ENCODE peak calls at places on chromosome 22, in six cellular contexts. One of them, this sample, is unnamed.
A peak's percentile ranks its signal among the peaks of the same experiment; 100 is the strongest.

GRCh38 chr22:33757443-33758124 is 162.7 kb downstream of the LARGE1 start:
- DNase-seq in cardiac muscle cell: no peak
- DNase-seq in Calu3: no peak
- DNase-seq in IMR-90: no peak
- DNase-seq in AG09309: no peak
- DNase-seq in H1: no peak
- DNase-seq in this sample: no peak

GRCh38 chr22:36385491-36386350 is 2.0 kb downstream of the MYH9 start:
- DNase-seq in AG09309: no peak
- DNase-seq in H1: no peak
- DNase-seq in Calu3: peak; percentile 79
- DNase-seq in cardiac muscle cell: no peak
- DNase-seq in IMR-90: no peak
- DNase-seq in this sample: no peak

GRCh38 chr22:27719535-27720227 is 81.9 kb downstream of the MN1 start:
- DNase-seq in IMR-90: peak; percentile 16
- DNase-seq in H1: no peak
- DNase-seq in AG09309: no peak
- DNase-seq in Calu3: no peak
- DNase-seq in cardiac muscle cell: no peak
- DNase-seq in this sample: no peak

GRCh38 chr22:27115410-27115809 is 458.0 kb downstream of the MIAT start:
- DNase-seq in H1: no peak
- DNase-seq in cardiac muscle cell: no peak
- DNase-seq in Calu3: no peak
- DNase-seq in AG09309: no peak
- DNase-seq in IMR-90: no peak
- DNase-seq in this sample: no peak

GRCh38 chr22:22026157-22026831 is 43.7 kb upstream of the TOP3B start:
- DNase-seq in IMR-90: no peak
- DNase-seq in AG09309: no peak
- DNase-seq in H1: no peak
- DNase-seq in Calu3: no peak
- DNase-seq in cardiac muscle cell: no peak
- DNase-seq in this sample: no peak

GRCh38 chr22:32760396-32760795 is 41.1 kb upstream of the TIMP3 start:
- DNase-seq in Calu3: no peak
- DNase-seq in IMR-90: no peak
- DNase-seq in H1: no peak
- DNase-seq in AG09309: no peak
- DNase-seq in cardiac muscle cell: no peak
- DNase-seq in this sample: no peak

GRCh38 chr22:46661221-46661851 is 41.1 kb downstream of the GRAMD4 start:
- DNase-seq in IMR-90: peak; percentile 76
- DNase-seq in H1: no peak
- DNase-seq in Calu3: peak; percentile 54
- DNase-seq in AG09309: no peak
- DNase-seq in cardiac muscle cell: peak; percentile 71
- DNase-seq in this sample: no peak

GRCh38 chr22:19621372-19622060 is 92.8 kb upstream of the SEPTIN5 start:
- DNase-seq in cardiac muscle cell: peak; percentile 23
- DNase-seq in Calu3: no peak
- DNase-seq in H1: no peak
- DNase-seq in IMR-90: no peak
- DNase-seq in AG09309: no peak
- DNase-seq in this sample: no peak

GRCh38 chr22:20217563-20217962 is 50.6 kb downstream of the RTN4R start:
- DNase-seq in H1: no peak
- DNase-seq in AG09309: no peak
- DNase-seq in Calu3: no peak
- DNase-seq in cardiac muscle cell: no peak
- DNase-seq in IMR-90: no peak
- DNase-seq in this sample: no peak

GRCh38 chr22:22322792-22323191 is 78.2 kb downstream of the VPREB1 start:
- DNase-seq in H1: no peak
- DNase-seq in IMR-90: no peak
- DNase-seq in AG09309: no peak
- DNase-seq in Calu3: no peak
- DNase-seq in cardiac muscle cell: no peak
- DNase-seq in this sample: no peak

GRCh38 chr22:46563381-46564083 is 26.1 kb upstream of the CELSR1 start:
- DNase-seq in Calu3: peak; percentile 86
- DNase-seq in cardiac muscle cell: peak; percentile 72
- DNase-seq in AG09309: no peak
- DNase-seq in IMR-90: peak; percentile 37
- DNase-seq in H1: peak; percentile 91
- DNase-seq in this sample: peak; percentile 61

GRCh38 chr22:17951315-17951714 is 73.0 kb downstream of the MICAL3 start:
- DNase-seq in cardiac muscle cell: no peak
- DNase-seq in Calu3: no peak
- DNase-seq in H1: no peak
- DNase-seq in AG09309: no peak
- DNase-seq in IMR-90: no peak
- DNase-seq in this sample: no peak

GRCh38 chr22:24134090-24134846 is 47.0 kb upstream of the SUSD2 start:
- DNase-seq in H1: no peak
- DNase-seq in AG09309: no peak
- DNase-seq in IMR-90: no peak
- DNase-seq in Calu3: no peak
- DNase-seq in cardiac muscle cell: no peak
- DNase-seq in this sample: no peak

GRCh38 chr22:47591709-47592108 is 829.3 kb downstream of the TBC1D22A start:
- DNase-seq in cardiac muscle cell: no peak
- DNase-seq in Calu3: no peak
- DNase-seq in AG09309: no peak
- DNase-seq in H1: no peak
- DNase-seq in IMR-90: no peak
- DNase-seq in this sample: no peak

GRCh38 chr22:21698430-21699329 is 32.9 kb downstream of the PPIL2 start:
- DNase-seq in H1: no peak
- DNase-seq in AG09309: no peak
- DNase-seq in Calu3: no peak
- DNase-seq in IMR-90: no peak
- DNase-seq in cardiac muscle cell: peak; percentile 37
- DNase-seq in this sample: no peak

GRCh38 chr22:25219948-25220442 is 556 bp downstream of the CRYBB2 start:
- DNase-seq in Calu3: no peak
- DNase-seq in AG09309: no peak
- DNase-seq in cardiac muscle cell: no peak
- DNase-seq in IMR-90: no peak
- DNase-seq in H1: no peak
- DNase-seq in this sample: no peak

GRCh38 chr22:31866918-31867317 is 77.4 kb upstream of the YWHAH start:
- DNase-seq in AG09309: no peak
- DNase-seq in H1: no peak
- DNase-seq in IMR-90: no peak
- DNase-seq in cardiac muscle cell: no peak
- DNase-seq in Calu3: no peak
- DNase-seq in this sample: no peak

GRCh38 chr22:28674121-28674563 is 5.5 kb downstream of the TTC28 start:
- DNase-seq in Calu3: peak; percentile 9
- DNase-seq in H1: no peak
- DNase-seq in IMR-90: peak; percentile 43
- DNase-seq in AG09309: no peak
- DNase-seq in cardiac muscle cell: peak; percentile 74
- DNase-seq in this sample: no peak

GRCh38 chr22:25069758-25070461 is 117.4 kb downstream of the KIAA1671 start:
- DNase-seq in H1: no peak
- DNase-seq in AG09309: no peak
- DNase-seq in IMR-90: no peak
- DNase-seq in Calu3: no peak
- DNase-seq in cardiac muscle cell: peak; percentile 21
- DNase-seq in this sample: no peak

GRCh38 chr22:39216143-39216490 is 28.7 kb downstream of the PDGFB start:
- DNase-seq in cardiac muscle cell: no peak
- DNase-seq in H1: no peak
- DNase-seq in AG09309: no peak
- DNase-seq in Calu3: no peak
- DNase-seq in IMR-90: no peak
- DNase-seq in this sample: no peak
- TF ChIP-seq CTCF in cardiac muscle cell: no peak
- TF ChIP-seq CTCF in H1: no peak
- TF ChIP-seq CTCF in AG09309: no peak
- TF ChIP-seq CTCF in Calu3: no peak
- TF ChIP-seq CTCF in IMR-90: no peak
- TF ChIP-seq CTCF in this sample: no peak

GRCh38 chr22:35140879-35141745 is 75.2 kb downstream of the ISX start:
- DNase-seq in IMR-90: no peak
- DNase-seq in cardiac muscle cell: no peak
- DNase-seq in AG09309: no peak
- DNase-seq in Calu3: peak; percentile 23
- DNase-seq in H1: peak; percentile 88
- DNase-seq in this sample: no peak
- TF ChIP-seq CTCF in IMR-90: no peak
- TF ChIP-seq CTCF in cardiac muscle cell: no peak
- TF ChIP-seq CTCF in AG09309: no peak
- TF ChIP-seq CTCF in Calu3: no peak
- TF ChIP-seq CTCF in H1: peak; percentile 75
- TF ChIP-seq CTCF in this sample: peak; percentile 42

GRCh38 chr22:44669725-44670027 is 32.3 kb upstream of the PRR5 start:
- DNase-seq in AG09309: no peak
- DNase-seq in cardiac muscle cell: peak; percentile 53
- DNase-seq in IMR-90: peak; percentile 37
- DNase-seq in Calu3: no peak
- DNase-seq in H1: peak; percentile 70
- DNase-seq in this sample: no peak
- TF ChIP-seq CTCF in AG09309: peak; percentile 71
- TF ChIP-seq CTCF in cardiac muscle cell: peak; percentile 66
- TF ChIP-seq CTCF in IMR-90: peak; percentile 54
- TF ChIP-seq CTCF in Calu3: peak; percentile 25
- TF ChIP-seq CTCF in H1: peak; percentile 87
- TF ChIP-seq CTCF in this sample: peak; percentile 53

DNA sequence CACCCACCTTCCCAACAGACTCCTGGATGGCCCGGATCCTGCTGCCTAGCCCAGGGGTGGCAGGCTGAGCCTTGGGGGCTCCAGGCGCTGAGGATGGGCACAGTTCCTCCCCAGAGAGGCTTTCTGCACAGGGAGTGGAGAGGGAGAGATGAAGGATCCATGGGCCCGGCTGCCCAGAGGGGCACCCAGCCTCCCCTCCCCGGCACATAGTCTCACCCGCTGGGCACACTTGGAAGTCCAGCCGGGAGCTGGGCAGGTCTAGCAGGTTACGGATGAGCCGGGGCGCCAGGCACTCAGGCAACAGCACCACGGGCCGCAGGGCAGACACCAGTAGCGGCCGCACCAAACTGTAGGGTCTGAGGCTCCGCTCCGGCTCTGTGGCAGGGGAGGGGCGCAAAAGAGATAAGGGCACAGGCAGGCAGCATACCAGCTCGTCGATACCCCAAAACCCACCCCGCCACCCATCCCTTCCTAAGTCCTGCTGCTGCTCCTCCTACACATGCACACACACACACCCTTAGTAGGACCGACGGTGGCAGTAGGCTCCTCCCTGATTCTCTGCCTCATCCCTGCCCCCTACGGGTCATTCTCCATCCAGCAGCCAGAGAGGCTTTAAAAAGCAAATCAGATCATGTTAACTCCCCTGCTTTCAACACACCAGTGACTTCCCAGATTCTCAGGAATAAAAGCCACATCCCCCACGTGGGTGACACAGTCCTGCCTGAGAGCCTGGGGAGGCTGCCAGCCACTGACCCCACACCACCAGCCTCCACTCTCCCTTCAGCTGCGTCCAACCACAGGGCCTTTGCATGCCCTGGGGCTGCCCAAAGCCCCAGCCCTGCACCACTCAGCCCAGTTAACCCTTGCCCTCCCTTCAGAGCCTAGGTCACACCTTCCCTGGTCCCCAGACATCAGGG is 6.5 kb upstream of the MFNG start:
- DNase-seq in IMR-90: peak; percentile 59
- DNase-seq in cardiac muscle cell: peak; percentile 67
- DNase-seq in Calu3: peak; percentile 52
- DNase-seq in AG09309: peak; percentile 20
- DNase-seq in H1: peak; percentile 84
- DNase-seq in this sample: no peak
- TF ChIP-seq CTCF in IMR-90: peak; percentile 44
- TF ChIP-seq CTCF in cardiac muscle cell: peak; percentile 61
- TF ChIP-seq CTCF in Calu3: peak; percentile 56
- TF ChIP-seq CTCF in AG09309: peak; percentile 67
- TF ChIP-seq CTCF in H1: peak; percentile 76
- TF ChIP-seq CTCF in this sample: peak; percentile 39

DNA sequence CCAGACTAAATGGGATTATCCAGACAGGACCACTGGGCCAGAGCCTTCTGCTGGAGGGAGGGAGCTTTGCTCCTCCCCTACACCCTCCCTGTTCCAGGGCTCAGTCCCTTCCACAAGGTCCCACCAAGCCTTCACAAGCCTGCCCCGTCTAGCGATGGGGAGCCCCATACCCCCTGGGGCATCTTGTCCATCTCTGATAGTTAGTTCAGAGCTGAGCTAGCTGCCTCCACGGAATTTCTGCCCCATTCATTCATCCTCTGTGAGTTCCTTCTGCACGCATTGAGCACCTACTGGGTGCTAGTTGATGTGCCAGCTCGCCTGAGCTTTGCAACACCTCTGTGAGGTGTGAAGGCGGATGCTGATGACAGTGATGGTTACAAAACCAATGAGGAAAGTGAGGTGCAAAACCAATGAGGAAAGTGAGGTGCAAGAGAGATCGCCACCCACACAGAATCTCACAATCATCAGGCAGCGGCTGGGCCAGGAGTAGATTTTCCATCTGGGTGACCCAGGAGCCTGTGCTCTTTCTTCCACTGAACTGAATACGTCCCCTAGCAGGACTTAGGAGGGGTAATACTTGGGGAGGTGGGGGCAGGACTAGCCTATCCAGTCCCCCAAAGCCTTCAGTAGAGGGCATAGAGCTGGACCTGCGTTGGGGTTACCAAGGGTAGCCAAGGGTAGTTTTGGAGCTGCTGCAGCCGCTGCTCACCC is 21.5 kb upstream of the CBX7 start:
- DNase-seq in H1: no peak
- DNase-seq in Calu3: no peak
- DNase-seq in AG09309: no peak
- DNase-seq in cardiac muscle cell: peak; percentile 23
- DNase-seq in IMR-90: no peak
- DNase-seq in this sample: no peak
- TF ChIP-seq CTCF in H1: no peak
- TF ChIP-seq CTCF in Calu3: no peak
- TF ChIP-seq CTCF in AG09309: no peak
- TF ChIP-seq CTCF in cardiac muscle cell: no peak
- TF ChIP-seq CTCF in IMR-90: no peak
- TF ChIP-seq CTCF in this sample: no peak

This sample was measured in progenitor cell of endocrine pancreas.